ENCODE peak calls at places on chromosomes 5 and 9, in four cellular contexts. J is mammary epithelial cell, C is MM.1S, O is A549. X is an unnamed sample.

GRCh38 chr5:867300-867699 is 16.5 kb upstream of the ZDHHC11 start:
- DNase-seq in O (no peak), J (no peak), C (no peak), X (no peak)

GRCh38 chr5:57113486-57113885 is 60.4 kb upstream of the GPBP1 start:
- DNase-seq in C (no peak), O (no peak), J (no peak), X (no peak)

GRCh38 chr9:114364123-114364522 is 23.7 kb downstream of the AKNA start:
- DNase-seq in O (no peak), C (no peak), J (peak; percentile 90), X (peak; percentile 90)

GRCh38 chr9:113675475-113675941 is 200.6 kb upstream of the ZNF618 start:
- DNase-seq in J (peak; percentile 86), O (no peak), C (no peak), X (peak; percentile 99)

GRCh38 chr9:77512876-77513275 is 135.2 kb downstream of the GNA14 start:
- DNase-seq in O (peak; percentile 57), J (no peak), C (no peak), X (no peak)

GRCh38 chr9:111909444-111909843 is 12.8 kb downstream of the UGCG start:
- DNase-seq in O (no peak), J (no peak), C (no peak), X (no peak)

GRCh38 chr5:121031487-121031886 is 567.4 kb downstream of the PRR16 start:
- DNase-seq in O (no peak), J (no peak), C (no peak), X (peak; percentile 3)

GRCh38 chr5:25707093-25707492 is 1062.3 kb upstream of the CDH10 start:
- DNase-seq in O (no peak), J (no peak), C (no peak), X (no peak)

GRCh38 chr9:134551657-134552348 is 89.8 kb upstream of the COL5A1 start:
- DNase-seq in C (no peak), O (peak; percentile 48), J (peak; percentile 46), X (peak; percentile 96)

GRCh38 chr5:162911873-162912272 is 525.5 kb upstream of the CCNG1 start:
- DNase-seq in O (no peak), J (no peak), C (no peak), X (no peak)

GRCh38 chr9:3992924-3993323 is 306.9 kb downstream of the GLIS3 start:
- DNase-seq in C (no peak), J (no peak), O (no peak), X (peak; percentile 46)

GRCh38 chr5:59423021-59423420 is 470.5 kb downstream of the PDE4D start:
- DNase-seq in J (no peak), O (no peak), C (no peak), X (peak; percentile 19)

GRCh38 chr5:149227168-149227826 is 44.4 kb upstream of the AFAP1L1 start:
- DNase-seq in C (no peak), J (peak; percentile 61), O (peak; percentile 21), X (peak; percentile 87)

GRCh38 chr5:58466939-58467338 is 7.1 kb upstream of the PLK2 start:
- DNase-seq in C (peak; percentile 81), J (no peak), O (peak; percentile 70), X (peak; percentile 44)

GRCh38 chr9:102113191-102113590 is 374.7 kb upstream of the GRIN3A start:
- DNase-seq in J (no peak), C (no peak), O (no peak), X (no peak)

GRCh38 chr5:819078-819477 is 31.7 kb downstream of the ZDHHC11 start:
- DNase-seq in O (no peak), J (no peak), C (no peak), X (no peak)

GRCh38 chr5:62256161-62257017 is 49.6 kb upstream of the KIF2A start:
- DNase-seq in J (no peak), C (no peak), O (no peak), X (no peak)

GRCh38 chr9:18629136-18629535 is 155.2 kb downstream of the ADAMTSL1 start:
- DNase-seq in O (no peak), J (no peak), C (no peak), X (peak; percentile 66)

GRCh38 chr5:180467028-180467427 is 27.2 kb upstream of the CNOT6 start:
- DNase-seq in J (peak; percentile 73), O (peak; percentile 91), C (no peak), X (peak; percentile 35)

GRCh38 chr9:134358026-134358967 is 32.0 kb downstream of the RXRA start:
- DNase-seq in O (no peak), J (peak; percentile 66), C (no peak), X (no peak)

GRCh38 chr5:134554319-134555222 is 29.1 kb downstream of the JADE2 start:
- DNase-seq in J (no peak), O (peak; percentile 96), C (no peak), X (peak; percentile 84)

GRCh38 chr9:17600962-17601593 is 22.2 kb downstream of the SH3GL2 start:
- DNase-seq in O (no peak), J (no peak), C (no peak), X (peak; percentile 59)

GRCh38 chr9:127975376-127976315 is 5.1 kb downstream of the EEIG1 start:
- DNase-seq in C (no peak), O (no peak), J (no peak), X (no peak)

GRCh38 chr9:127974002-127974768 is 6.6 kb downstream of the EEIG1 start:
- DNase-seq in O (no peak), J (no peak), C (no peak), X (no peak)

GRCh38 chr9:127973169-127974001 is 7.4 kb downstream of the EEIG1 start:
- DNase-seq in O (no peak), C (no peak), J (no peak), X (no peak)

GRCh38 chr9:127976498-127976897 is 4.3 kb downstream of the EEIG1 start:
- DNase-seq in O (no peak), C (no peak), J (no peak), X (no peak)

DNA sequence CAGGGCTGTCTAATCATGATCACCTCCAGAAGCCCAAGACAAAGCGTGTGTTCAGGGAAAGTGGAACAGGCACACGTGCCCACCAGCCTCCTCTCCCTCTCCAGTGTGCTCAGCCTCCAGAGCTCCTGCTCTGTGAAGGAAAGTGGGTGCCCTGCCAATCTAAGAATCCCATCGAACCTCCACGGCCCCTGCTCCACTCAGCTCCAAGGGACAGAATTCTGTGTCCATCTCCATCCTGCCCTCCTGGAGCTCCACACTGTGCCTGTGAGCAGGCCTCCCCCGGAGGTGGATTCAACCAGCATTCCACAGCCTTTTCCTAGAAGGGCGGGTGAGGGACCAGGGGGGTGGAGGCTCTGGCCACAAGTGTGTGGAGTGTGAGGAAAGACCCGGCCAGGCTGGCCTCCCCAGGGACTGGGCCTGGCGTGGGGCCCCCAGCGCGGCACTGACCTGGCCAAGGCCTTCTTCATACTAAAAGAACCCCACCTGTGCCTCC is 6.0 kb downstream of the EEIG1 start:
- DNase-seq in C (no peak), O (no peak), J (no peak), X (no peak)
- H3K4me2 ChIP-seq in C (no peak overlapping the region), O (peak overlapping the region; percentile 98), J (no peak overlapping the region), X (no peak overlapping the region)

GRCh38 chr5:157732784-157733262 is 1.6 kb downstream of the THG1L start:
- DNase-seq in O (no peak), C (no peak), J (no peak), X (no peak)
- H3K4me2 ChIP-seq in O (no peak overlapping the region), C (no peak overlapping the region), J (no peak overlapping the region), X (no peak overlapping the region)

GRCh38 chr5:143051244-143052058 is 281.3 kb downstream of the ARHGAP26 start:
- DNase-seq in J (peak; percentile 73), O (no peak), C (no peak), X (peak; percentile 90)

GRCh38 chr5:143053780-143054179 is 283.6 kb downstream of the ARHGAP26 start:
- DNase-seq in J (no peak), C (no peak), O (no peak), X (no peak)

GRCh38 chr5:143052967-143053682 is 282.9 kb downstream of the ARHGAP26 start:
- DNase-seq in C (peak; percentile 48), J (no peak), O (no peak), X (no peak)

GRCh38 chr5:143047091-143047490 is 276.9 kb downstream of the ARHGAP26 start:
- DNase-seq in J (no peak), O (no peak), C (no peak), X (no peak)

GRCh38 chr5:143050183-143050582 is 280.0 kb downstream of the ARHGAP26 start:
- DNase-seq in J (no peak), O (no peak), C (no peak), X (no peak)
- H3K4me2 ChIP-seq in J (no peak overlapping the region), O (no peak overlapping the region), C (no peak overlapping the region), X (no peak overlapping the region)

GRCh38 chr5:39160576-39161213 is 58.7 kb downstream of the FYB1 start:
- DNase-seq in J (no peak), C (no peak), O (no peak), X (no peak)
- H3K4me2 ChIP-seq in J (no peak overlapping the region), C (no peak overlapping the region), O (no peak overlapping the region), X (no peak overlapping the region)

X was measured in astrocyte.